ENCODE peak calls at places on chromosomes 11 and 22, in eight cellular contexts. One of them, this sample, is unnamed.

GRCh38 chr11:13286247-13286821 is 8.7 kb downstream of the BMAL1 start:
- DNase-seq in esophagus squamous epithelium: no peak
- DNase-seq in right lobe of liver: no peak
- DNase-seq in IMR-90: no peak
- DNase-seq in GM12878: no peak
- DNase-seq in esophagus muscularis mucosa: no peak
- DNase-seq in body of pancreas: no peak
- DNase-seq in vagina: no peak
- DNase-seq in this sample: no peak

GRCh38 chr11:128715691-128716153 is 21.9 kb downstream of the FLI1 start:
- DNase-seq in esophagus squamous epithelium: no peak
- DNase-seq in right lobe of liver: no peak
- DNase-seq in IMR-90: peak; percentile 40
- DNase-seq in GM12878: no peak
- DNase-seq in esophagus muscularis mucosa: no peak
- DNase-seq in body of pancreas: no peak
- DNase-seq in vagina: no peak
- DNase-seq in this sample: no peak

GRCh38 chr22:48961705-48962104 is 866.0 kb downstream of the BRD1 start:
- DNase-seq in esophagus squamous epithelium: no peak
- DNase-seq in right lobe of liver: no peak
- DNase-seq in IMR-90: no peak
- DNase-seq in GM12878: no peak
- DNase-seq in esophagus muscularis mucosa: peak; percentile 57
- DNase-seq in body of pancreas: no peak
- DNase-seq in vagina: no peak
- DNase-seq in this sample: no peak

GRCh38 chr22:38572065-38572464 is 2.1 kb upstream of the DMC1 start:
- DNase-seq in esophagus squamous epithelium: no peak
- DNase-seq in right lobe of liver: no peak
- DNase-seq in IMR-90: peak; percentile 62
- DNase-seq in GM12878: peak; percentile 12
- DNase-seq in esophagus muscularis mucosa: peak; percentile 86
- DNase-seq in body of pancreas: peak; percentile 63
- DNase-seq in vagina: no peak
- DNase-seq in this sample: peak; percentile 23

GRCh38 chr11:46597609-46598219 is 3.9 kb upstream of the AMBRA1 start:
- DNase-seq in esophagus squamous epithelium: no peak
- DNase-seq in right lobe of liver: no peak
- DNase-seq in IMR-90: peak; percentile 70
- DNase-seq in GM12878: no peak
- DNase-seq in esophagus muscularis mucosa: no peak
- DNase-seq in body of pancreas: no peak
- DNase-seq in vagina: no peak
- DNase-seq in this sample: no peak

GRCh38 chr11:76808996-76809395 is 25.8 kb downstream of the TSKU start:
- DNase-seq in esophagus squamous epithelium: no peak
- DNase-seq in right lobe of liver: no peak
- DNase-seq in IMR-90: no peak
- DNase-seq in GM12878: no peak
- DNase-seq in esophagus muscularis mucosa: no peak
- DNase-seq in body of pancreas: no peak
- DNase-seq in vagina: peak; percentile 31
- DNase-seq in this sample: no peak

GRCh38 chr11:68931911-68932310 is 28.2 kb downstream of the IGHMBP2 start:
- DNase-seq in esophagus squamous epithelium: no peak
- DNase-seq in right lobe of liver: no peak
- DNase-seq in IMR-90: no peak
- DNase-seq in GM12878: no peak
- DNase-seq in esophagus muscularis mucosa: no peak
- DNase-seq in body of pancreas: no peak
- DNase-seq in vagina: no peak
- DNase-seq in this sample: no peak

GRCh38 chr22:24554316-24555159 is at the start of gene GUCD1:
- DNase-seq in esophagus squamous epithelium: no peak
- DNase-seq in right lobe of liver: peak; percentile 50
- DNase-seq in IMR-90: peak; percentile 41
- DNase-seq in GM12878: no peak
- DNase-seq in esophagus muscularis mucosa: no peak
- DNase-seq in body of pancreas: peak; percentile 36
- DNase-seq in vagina: no peak
- DNase-seq in this sample: no peak

GRCh38 chr11:12973529-12974181 is 35.5 kb upstream of the RASSF10 start:
- DNase-seq in esophagus squamous epithelium: no peak
- DNase-seq in right lobe of liver: no peak
- DNase-seq in IMR-90: no peak
- DNase-seq in GM12878: no peak
- DNase-seq in esophagus muscularis mucosa: no peak
- DNase-seq in body of pancreas: no peak
- DNase-seq in vagina: no peak
- DNase-seq in this sample: no peak

GRCh38 chr11:14012836-14013235 is 50.3 kb downstream of the SPON1 start:
- DNase-seq in esophagus squamous epithelium: no peak
- DNase-seq in right lobe of liver: no peak
- DNase-seq in IMR-90: peak; percentile 67
- DNase-seq in GM12878: no peak
- DNase-seq in esophagus muscularis mucosa: peak; percentile 66
- DNase-seq in body of pancreas: no peak
- DNase-seq in vagina: no peak
- DNase-seq in this sample: no peak

GRCh38 chr11:83157755-83158473 is 983 bp downstream of the PCF11 start:
- DNase-seq in esophagus squamous epithelium: no peak
- DNase-seq in right lobe of liver: peak; percentile 58
- DNase-seq in IMR-90: peak; percentile 33
- DNase-seq in GM12878: no peak
- DNase-seq in esophagus muscularis mucosa: no peak
- DNase-seq in body of pancreas: peak; percentile 63
- DNase-seq in vagina: no peak
- DNase-seq in this sample: peak; percentile 53

GRCh38 chr11:59822989-59823566 is 12.5 kb upstream of the MRPL16 start:
- DNase-seq in esophagus squamous epithelium: no peak
- DNase-seq in right lobe of liver: no peak
- DNase-seq in IMR-90: peak; percentile 53
- DNase-seq in GM12878: no peak
- DNase-seq in esophagus muscularis mucosa: no peak
- DNase-seq in body of pancreas: peak; percentile 73
- DNase-seq in vagina: no peak
- DNase-seq in this sample: no peak

GRCh38 chr11:18204771-18205170 is 31.8 kb downstream of the SAA4 start:
- DNase-seq in esophagus squamous epithelium: no peak
- DNase-seq in right lobe of liver: no peak
- DNase-seq in IMR-90: no peak
- DNase-seq in GM12878: no peak
- DNase-seq in esophagus muscularis mucosa: no peak
- DNase-seq in body of pancreas: no peak
- DNase-seq in vagina: no peak
- DNase-seq in this sample: no peak

GRCh38 chr11:134365011-134365925 is 33.5 kb downstream of the GLB1L2 start:
- DNase-seq in esophagus squamous epithelium: no peak
- DNase-seq in right lobe of liver: no peak
- DNase-seq in IMR-90: no peak
- DNase-seq in GM12878: no peak
- DNase-seq in esophagus muscularis mucosa: no peak
- DNase-seq in body of pancreas: no peak
- DNase-seq in vagina: no peak
- DNase-seq in this sample: peak; percentile 54

GRCh38 chr11:69312418-69313399 is 18.8 kb downstream of the MYEOV start:
- DNase-seq in esophagus squamous epithelium: no peak
- DNase-seq in right lobe of liver: no peak
- DNase-seq in IMR-90: no peak
- DNase-seq in GM12878: no peak
- DNase-seq in esophagus muscularis mucosa: no peak
- DNase-seq in body of pancreas: no peak
- DNase-seq in vagina: no peak
- DNase-seq in this sample: no peak

GRCh38 chr22:44583076-44583760 is 85.2 kb upstream of the RTL6 start:
- DNase-seq in esophagus squamous epithelium: no peak
- DNase-seq in right lobe of liver: peak; percentile 13
- DNase-seq in IMR-90: peak; percentile 32
- DNase-seq in GM12878: no peak
- DNase-seq in esophagus muscularis mucosa: no peak
- DNase-seq in body of pancreas: no peak
- DNase-seq in vagina: peak; percentile 81
- DNase-seq in this sample: peak; percentile 17

DNA sequence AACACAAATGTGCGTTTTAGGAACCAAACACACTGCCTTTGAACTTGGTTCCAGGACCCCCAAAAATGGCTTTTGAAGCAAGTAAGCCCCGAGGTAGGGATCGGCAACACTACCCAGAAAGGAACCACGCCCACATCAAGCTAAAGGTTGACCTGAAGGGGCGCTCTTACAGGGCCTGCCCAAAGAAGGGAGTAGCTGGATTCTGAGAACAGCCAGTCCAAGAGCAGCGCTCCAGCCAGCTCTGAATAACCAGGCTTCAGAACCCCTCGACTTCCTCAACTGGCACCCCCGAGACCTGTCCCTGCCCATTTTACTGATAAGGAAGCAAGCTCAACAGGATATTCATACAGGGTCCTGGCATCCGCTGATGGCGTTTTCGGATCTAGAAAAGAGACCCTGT is 18.9 kb upstream of the MOB2 start:
- DNase-seq in esophagus squamous epithelium: no peak
- DNase-seq in right lobe of liver: peak; percentile 6
- DNase-seq in IMR-90: no peak
- DNase-seq in GM12878: no peak
- DNase-seq in esophagus muscularis mucosa: no peak
- DNase-seq in body of pancreas: no peak
- DNase-seq in vagina: no peak
- DNase-seq in this sample: no peak
- TF ChIP-seq CTCF in esophagus squamous epithelium: no peak
- TF ChIP-seq CTCF in right lobe of liver: no peak
- TF ChIP-seq CTCF in IMR-90: no peak
- TF ChIP-seq CTCF in GM12878: no peak
- TF ChIP-seq CTCF in esophagus muscularis mucosa: no peak
- TF ChIP-seq CTCF in body of pancreas: no peak
- TF ChIP-seq CTCF in vagina: no peak
- TF ChIP-seq CTCF in this sample: no peak

GRCh38 chr22:33006220-33006954 is 51.8 kb downstream of the SYN3 start:
- DNase-seq in esophagus squamous epithelium: no peak
- DNase-seq in right lobe of liver: peak; percentile 64
- DNase-seq in IMR-90: no peak
- DNase-seq in GM12878: no peak
- DNase-seq in esophagus muscularis mucosa: no peak
- DNase-seq in body of pancreas: no peak
- DNase-seq in vagina: no peak
- DNase-seq in this sample: no peak
- TF ChIP-seq POLR2A in esophagus squamous epithelium: no peak
- TF ChIP-seq POLR2A in right lobe of liver: no peak
- TF ChIP-seq POLR2A in IMR-90: no peak
- TF ChIP-seq POLR2A in GM12878: no peak
- TF ChIP-seq POLR2A in esophagus muscularis mucosa: no peak
- TF ChIP-seq POLR2A in body of pancreas: no peak
- TF ChIP-seq POLR2A in vagina: no peak
- TF ChIP-seq POLR2A in this sample: no peak

GRCh38 chr22:50148991-50149721 is 21.4 kb upstream of the PANX2 start:
- DNase-seq in esophagus squamous epithelium: no peak
- DNase-seq in right lobe of liver: peak; percentile 70
- DNase-seq in IMR-90: peak; percentile 45
- DNase-seq in GM12878: peak; percentile 35
- DNase-seq in esophagus muscularis mucosa: no peak
- DNase-seq in body of pancreas: peak; percentile 74
- DNase-seq in vagina: no peak
- DNase-seq in this sample: peak; percentile 81

GRCh38 chr22:50145741-50146439 is 24.6 kb upstream of the PANX2 start:
- DNase-seq in esophagus squamous epithelium: no peak
- DNase-seq in right lobe of liver: no peak
- DNase-seq in IMR-90: no peak
- DNase-seq in GM12878: no peak
- DNase-seq in esophagus muscularis mucosa: no peak
- DNase-seq in body of pancreas: no peak
- DNase-seq in vagina: no peak
- DNase-seq in this sample: peak; percentile 57

GRCh38 chr22:50148166-50148500 is 22.4 kb upstream of the PANX2 start:
- DNase-seq in esophagus squamous epithelium: no peak
- DNase-seq in right lobe of liver: no peak
- DNase-seq in IMR-90: no peak
- DNase-seq in GM12878: no peak
- DNase-seq in esophagus muscularis mucosa: no peak
- DNase-seq in body of pancreas: no peak
- DNase-seq in vagina: no peak
- DNase-seq in this sample: no peak

GRCh38 chr22:50144005-50144614 is 26.4 kb upstream of the PANX2 start:
- DNase-seq in esophagus squamous epithelium: no peak
- DNase-seq in right lobe of liver: no peak
- DNase-seq in IMR-90: no peak
- DNase-seq in GM12878: no peak
- DNase-seq in esophagus muscularis mucosa: no peak
- DNase-seq in body of pancreas: no peak
- DNase-seq in vagina: no peak
- DNase-seq in this sample: no peak

DNA sequence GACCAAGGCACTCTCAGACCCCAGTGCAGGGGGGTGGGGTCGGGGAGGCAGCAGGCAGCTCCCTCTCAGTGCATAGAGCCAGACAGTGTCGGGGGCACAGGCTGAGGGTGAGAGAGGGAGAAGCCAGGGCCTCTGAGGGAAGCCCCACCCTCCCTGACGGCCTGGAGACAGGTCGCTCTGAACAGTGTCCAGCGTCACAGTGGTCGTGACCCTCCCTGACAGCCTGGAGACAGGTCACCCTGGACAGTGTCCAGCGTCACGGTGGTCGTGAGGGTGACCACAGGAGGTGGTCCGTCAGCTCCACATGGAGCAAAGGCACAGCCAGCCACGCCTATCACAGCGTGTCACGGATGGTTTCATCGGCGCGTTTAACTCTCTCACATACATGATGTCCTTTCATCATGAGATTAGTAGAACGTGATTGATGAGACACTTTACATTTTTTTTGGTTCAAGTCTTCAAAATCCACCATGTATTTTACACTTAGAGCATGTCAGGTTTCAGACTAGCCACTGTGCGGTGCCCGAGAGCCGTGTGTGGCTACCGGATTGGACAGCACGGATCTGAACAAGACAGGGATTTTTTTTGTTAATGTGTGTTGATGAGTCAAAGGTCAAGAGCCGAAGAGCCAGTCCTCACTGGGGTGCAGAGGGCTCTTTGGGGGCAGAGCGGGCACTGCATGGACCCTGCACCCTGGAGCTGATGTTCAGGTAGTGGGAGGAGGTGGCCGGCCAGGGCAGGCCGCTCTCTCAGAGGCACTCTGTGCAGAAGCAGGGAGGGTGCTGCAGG is 23.9 kb upstream of the PANX2 start:
- DNase-seq in esophagus squamous epithelium: no peak
- DNase-seq in right lobe of liver: peak; percentile 81
- DNase-seq in IMR-90: peak; percentile 71
- DNase-seq in GM12878: no peak
- DNase-seq in esophagus muscularis mucosa: no peak
- DNase-seq in body of pancreas: peak; percentile 64
- DNase-seq in vagina: no peak
- DNase-seq in this sample: peak; percentile 67
- TF ChIP-seq CTCF in esophagus squamous epithelium: peak; percentile 82
- TF ChIP-seq CTCF in right lobe of liver: peak; percentile 87
- TF ChIP-seq CTCF in IMR-90: peak; percentile 85
- TF ChIP-seq CTCF in GM12878: no peak
- TF ChIP-seq CTCF in esophagus muscularis mucosa: peak; percentile 80
- TF ChIP-seq CTCF in body of pancreas: peak; percentile 72
- TF ChIP-seq CTCF in vagina: no peak
- TF ChIP-seq CTCF in this sample: peak; percentile 61

DNA sequence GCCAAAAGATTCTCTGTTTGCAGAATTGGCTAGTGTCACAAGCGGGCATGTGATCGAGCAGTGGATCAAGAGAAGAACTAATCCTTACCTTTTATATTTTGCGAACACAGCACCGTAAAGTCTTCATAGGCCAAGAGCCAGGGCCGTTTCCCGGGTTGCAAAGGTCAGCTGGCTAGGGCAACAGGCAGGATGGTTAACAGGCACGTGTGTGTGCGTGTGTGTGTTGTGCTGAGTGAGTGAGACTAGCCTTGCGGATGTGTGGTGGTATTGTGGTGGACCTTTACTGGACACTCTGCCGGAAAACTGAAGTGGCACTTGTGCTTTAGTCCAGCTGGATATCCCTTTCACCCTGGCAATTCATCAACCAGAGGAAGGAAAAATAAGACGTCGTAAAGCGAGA is 176.7 kb downstream of the BCR start:
- DNase-seq in esophagus squamous epithelium: no peak
- DNase-seq in right lobe of liver: peak; percentile 66
- DNase-seq in IMR-90: no peak
- DNase-seq in GM12878: no peak
- DNase-seq in esophagus muscularis mucosa: peak; percentile 78
- DNase-seq in body of pancreas: no peak
- DNase-seq in vagina: no peak
- DNase-seq in this sample: no peak
- TF ChIP-seq POLR2A in esophagus squamous epithelium: no peak
- TF ChIP-seq POLR2A in right lobe of liver: no peak
- TF ChIP-seq POLR2A in IMR-90: no peak
- TF ChIP-seq POLR2A in GM12878: no peak
- TF ChIP-seq POLR2A in esophagus muscularis mucosa: no peak
- TF ChIP-seq POLR2A in body of pancreas: no peak
- TF ChIP-seq POLR2A in vagina: no peak
- TF ChIP-seq POLR2A in this sample: no peak

This sample was measured in upper lobe of left lung.